ENCODE peak calls at places on chromosomes 7 and 10, in ten cellular contexts. K is DND-41; M is colonic mucosa; R is pancreas; Q is psoas muscle; F is astrocyte; G is caudate nucleus; N is heart right ventricle; B is CD8-positive, alpha-beta T cell; C is AG04450. J is an unnamed sample.

GRCh38 chr7:95917622-95918021 is 145.3 kb downstream of the DYNC1I1 start:
- DNase-seq in N (no peak), M (no peak), C (no peak), K (no peak), Q (no peak), F (no peak), R (no peak), B (no peak), G (no peak), J (no peak)

GRCh38 chr10:128062837-128063563 is 63.2 kb downstream of the MKI67 start:
- DNase-seq in G (no peak), K (peak), M (no peak), F (no peak), B (peak), C (no peak), N (peak), R (no peak), Q (no peak), J (no peak)

GRCh38 chr10:97016728-97017473 is 168.9 kb downstream of the SLIT1 start:
- DNase-seq in R (no peak), G (no peak), Q (no peak), B (no peak), N (no peak), K (peak), C (no peak), M (no peak), F (peak), J (no peak)

GRCh38 chr7:133344275-133344674 is 91.4 kb downstream of the EXOC4 start:
- DNase-seq in F (no peak), B (no peak), Q (no peak), R (no peak), M (no peak), N (no peak), G (no peak), K (no peak), C (no peak), J (no peak)

GRCh38 chr7:13945670-13946069 is 43.8 kb downstream of the ETV1 start:
- DNase-seq in G (no peak), F (peak), N (no peak), B (no peak), C (no peak), K (no peak), R (no peak), Q (no peak), M (no peak), J (no peak)

GRCh38 chr7:111409714-111410422 is 152.4 kb downstream of the IMMP2L start:
- DNase-seq in R (no peak), Q (no peak), G (no peak), B (no peak), K (no peak), M (no peak), N (no peak), C (peak), F (peak), J (no peak)

GRCh38 chr7:122790132-122790531 is 87.4 kb upstream of the RNF148 start:
- DNase-seq in F (no peak), K (no peak), R (no peak), Q (no peak), B (no peak), C (no peak), M (no peak), N (no peak), G (no peak), J (no peak)

GRCh38 chr7:142372727-142373126 is 114.9 kb upstream of the PRSS58 start:
- DNase-seq in G (no peak), R (no peak), Q (peak), K (no peak), B (no peak), N (no peak), M (no peak), C (no peak), F (no peak), J (no peak)

GRCh38 chr10:60943372-60944158 is 420 bp downstream of the RHOBTB1 start:
- DNase-seq in M (peak), R (peak), N (peak), F (peak), B (no peak), C (no peak), Q (peak), G (peak), K (peak), J (peak)

GRCh38 chr7:22470981-22471380 is 29.0 kb downstream of the STEAP1B start:
- DNase-seq in Q (no peak), G (no peak), N (no peak), C (no peak), B (no peak), M (no peak), R (no peak), K (no peak), F (no peak), J (no peak)

GRCh38 chr10:71735709-71736569 is 16.4 kb upstream of the C10orf105 start:
- DNase-seq in C (no peak), R (no peak), Q (no peak), M (no peak), B (peak), F (no peak), K (peak), G (no peak), N (no peak), J (no peak)

GRCh38 chr7:103887853-103888602 is 101.4 kb downstream of the RELN start:
- DNase-seq in Q (no peak), C (no peak), G (no peak), N (no peak), B (no peak), R (no peak), M (no peak), F (no peak), K (no peak), J (no peak)

GRCh38 chr10:27240891-27241639 is 468 bp upstream of the ACBD5 start:
- DNase-seq in M (peak), G (no peak), C (no peak), B (no peak), F (peak), N (no peak), Q (peak), K (no peak), R (peak), J (peak)

GRCh38 chr7:131027287-131027773 is 293.3 kb upstream of the KLF14 start:
- DNase-seq in F (peak), K (peak), G (no peak), B (no peak), Q (peak), R (no peak), N (no peak), M (no peak), C (no peak), J (no peak)

GRCh38 chr7:19060870-19061269 is 56.6 kb downstream of the TWIST1 start:
- DNase-seq in F (peak), C (no peak), Q (no peak), K (no peak), G (no peak), N (no peak), B (no peak), M (no peak), R (no peak), J (no peak)

GRCh38 chr7:50416509-50417299 is 33.4 kb downstream of the FIGNL1 start:
- DNase-seq in R (no peak), G (no peak), F (no peak), M (no peak), K (no peak), C (no peak), N (no peak), B (no peak), Q (no peak), J (no peak)

GRCh38 chr10:73859441-73860049 is 14.8 kb downstream of the CAMK2G start:
- DNase-seq in K (no peak), B (peak), C (no peak), Q (no peak), M (no peak), F (no peak), R (no peak), N (no peak), G (no peak), J (no peak)

GRCh38 chr10:124020871-124021823 is 72.3 kb downstream of the CHST15 start:
- DNase-seq in C (no peak), F (no peak), B (no peak), K (peak), N (no peak), M (no peak), Q (peak), G (no peak), R (no peak), J (no peak)

GRCh38 chr7:100965051-100965722 is 4.2 kb upstream of the MUC12 start:
- DNase-seq in N (no peak), F (no peak), C (no peak), M (no peak), Q (no peak), K (no peak), G (no peak), R (no peak), B (no peak), J (no peak)

GRCh38 chr10:103281753-103282152 is 4.8 kb downstream of the INA start:
- DNase-seq in N (no peak), F (no peak), K (peak), G (no peak), B (no peak), C (no peak), R (no peak), M (no peak), Q (no peak), J (peak)

GRCh38 chr7:18675579-18675978 is 180.0 kb downstream of the HDAC9 start:
- DNase-seq in M (no peak), G (no peak), R (no peak), C (no peak), Q (no peak), F (no peak), N (no peak), B (no peak), K (no peak), J (no peak)

GRCh38 chr7:134611611-134612151 is 35.0 kb upstream of the BPGM start:
- DNase-seq in F (no peak), C (no peak), G (no peak), Q (no peak), N (no peak), B (no peak), M (no peak), K (no peak), R (no peak), J (no peak)

GRCh38 chr7:44062903-44063295 is 2.5 kb downstream of the PGAM2 start:
- DNase-seq in Q (peak), N (no peak), B (no peak), M (no peak), F (no peak), R (no peak), K (no peak), G (no peak), C (no peak), J (no peak)

GRCh38 chr7:150924256-150924851 is 53.8 kb downstream of the KCNH2 start:
- DNase-seq in C (no peak), K (no peak), F (no peak), R (no peak), N (no peak), M (no peak), G (no peak), Q (peak), B (no peak), J (no peak)

GRCh38 chr10:31819393-31819820 is 109.2 kb downstream of the ARHGAP12 start:
- DNase-seq in N (no peak), R (no peak), K (no peak), B (no peak), C (no peak), F (peak), M (no peak), Q (peak), G (no peak), J (no peak)

GRCh38 chr10:36168777-36169176 is 526.7 kb upstream of the FZD8 start:
- DNase-seq in B (no peak), R (no peak), G (no peak), K (no peak), F (no peak), N (no peak), M (no peak), Q (no peak), C (no peak), J (no peak)

GRCh38 chr7:104156842-104157277 is 51.0 kb downstream of the ORC5 start:
- DNase-seq in F (peak), Q (no peak), N (no peak), G (no peak), C (no peak), M (no peak), B (no peak), R (no peak), K (no peak), J (no peak)

GRCh38 chr7:132030161-132030568 is 473.7 kb upstream of the PODXL start:
- DNase-seq in N (peak), G (no peak), K (no peak), B (no peak), Q (no peak), M (peak), C (no peak), R (peak), F (peak), J (peak)

GRCh38 chr7:102424129-102424551 is 9.2 kb upstream of the ORAI2 start:
- DNase-seq in G (no peak), R (no peak), B (no peak), C (no peak), F (no peak), K (no peak), M (no peak), Q (no peak), N (no peak), J (no peak)

GRCh38 chr7:33040803-33041516 is 21.6 kb downstream of the NT5C3A start:
- DNase-seq in B (peak), Q (no peak), F (no peak), N (no peak), G (no peak), K (no peak), R (no peak), M (peak), C (no peak), J (no peak)

GRCh38 chr7:81232084-81232799 is 313.4 kb upstream of the SEMA3C start:
- DNase-seq in K (no peak), R (peak), Q (peak), F (no peak), C (no peak), G (no peak), M (no peak), N (no peak), B (no peak), J (no peak)

GRCh38 chr10:117241541-117242462 is 888 bp downstream of the SLC18A2 start:
- DNase-seq in Q (no peak), G (no peak), M (no peak), N (no peak), B (no peak), R (peak), C (no peak), K (no peak), F (no peak), J (no peak)

GRCh38 chr10:126235091-126235978 is 152.9 kb downstream of the ADAM12 start:
- DNase-seq in F (no peak), M (no peak), K (no peak), C (no peak), N (no peak), Q (no peak), B (no peak), G (no peak), R (no peak), J (no peak)

GRCh38 chr7:43004076-43004475 is 71.9 kb downstream of the MRPL32 start:
- DNase-seq in M (no peak), F (peak), B (no peak), R (no peak), N (no peak), Q (no peak), G (no peak), K (peak), C (no peak), J (no peak)

GRCh38 chr7:19773361-19773760 is at the start of gene TMEM196:
- DNase-seq in M (no peak), F (no peak), R (no peak), N (no peak), G (no peak), C (no peak), Q (no peak), B (no peak), K (no peak), J (no peak)

GRCh38 chr7:28296571-28297483 is 115.5 kb upstream of the CREB5 start:
- DNase-seq in B (peak), N (no peak), F (no peak), M (peak), R (no peak), K (peak), G (no peak), Q (no peak), C (no peak), J (no peak)

GRCh38 chr10:49118450-49118849 is 3.1 kb upstream of the VSTM4 start:
- DNase-seq in B (no peak), Q (no peak), C (no peak), G (no peak), M (no peak), R (no peak), K (no peak), F (no peak), N (no peak), J (no peak)

GRCh38 chr10:51502124-51502523 is 197.3 kb downstream of the CSTF2T start:
- DNase-seq in C (no peak), M (no peak), K (no peak), R (no peak), Q (no peak), N (no peak), G (no peak), B (no peak), F (no peak), J (no peak)

GRCh38 chr7:116801092-116801710 is 61.2 kb upstream of the CAPZA2 start:
- DNase-seq in F (peak), G (no peak), N (no peak), C (no peak), Q (no peak), R (no peak), K (no peak), B (no peak), M (no peak), J (no peak)

GRCh38 chr7:6438427-6438826 is 9.3 kb downstream of the DAGLB start:
- DNase-seq in Q (no peak), R (no peak), F (no peak), G (no peak), C (no peak), M (no peak), B (no peak), N (peak), K (peak), J (no peak)

GRCh38 chr7:6436385-6436685 is 11.4 kb downstream of the DAGLB start:
- DNase-seq in G (no peak), N (peak), F (no peak), C (no peak), B (no peak), Q (no peak), R (no peak), K (peak), M (no peak), J (no peak)

GRCh38 chr7:6440381-6440780 is 7.4 kb downstream of the DAGLB start:
- DNase-seq in K (no peak), C (no peak), N (no peak), F (no peak), M (no peak), G (no peak), R (no peak), Q (no peak), B (no peak), J (no peak)

GRCh38 chr7:6435486-6436384 is 12.0 kb downstream of the DAGLB start:
- DNase-seq in F (peak), N (peak), K (peak), B (peak), G (no peak), M (peak), Q (peak), C (peak), R (peak), J (peak)

DNA sequence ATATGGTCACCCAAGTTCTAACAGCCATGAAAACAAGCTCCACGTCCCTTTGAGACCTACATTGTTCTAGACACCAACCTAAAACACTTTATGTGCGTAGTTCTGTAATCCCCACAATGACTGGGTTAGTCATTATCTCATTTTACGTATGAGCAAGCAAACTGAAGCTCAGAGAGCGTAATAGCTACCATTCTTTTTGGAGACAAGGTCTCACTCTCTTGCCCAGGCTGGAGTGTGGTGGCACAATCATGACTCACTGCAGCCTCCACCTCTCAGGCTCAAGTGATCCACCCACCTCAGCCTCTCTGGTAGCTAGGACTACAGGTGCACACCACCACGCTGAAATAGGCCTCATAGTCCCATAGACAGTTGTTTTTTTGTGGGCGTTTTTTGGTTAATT is 10.5 kb downstream of the DAGLB start:
- DNase-seq in C (no peak), N (no peak), R (no peak), F (peak), K (no peak), M (no peak), B (no peak), Q (no peak), G (no peak), J (no peak)
- H3K27ac ChIP-seq in C (no peak), N (peak), R (no peak), F (no peak), K (no peak), M (no peak), B (no peak), Q (peak), G (no peak), J (no peak)

DNA sequence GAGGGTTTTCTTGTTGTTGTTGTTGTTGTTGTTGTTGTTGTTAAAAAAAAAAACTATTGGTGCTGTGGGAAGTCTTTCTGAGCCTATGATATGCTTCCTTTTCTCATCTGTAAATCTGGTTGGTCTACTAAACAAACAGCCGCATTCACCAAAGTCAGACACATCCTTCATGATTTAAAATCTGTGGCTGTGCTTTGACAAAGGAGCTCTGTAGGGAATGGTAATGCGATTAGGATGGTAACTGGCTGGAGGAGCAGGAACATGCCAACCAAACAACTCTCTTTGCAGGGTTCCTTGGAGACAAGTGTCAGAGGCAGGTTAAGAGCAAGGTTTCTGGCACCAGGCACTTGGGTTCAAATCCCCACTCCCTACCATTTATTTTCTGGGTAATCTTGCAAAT is 14.9 kb upstream of the SP4 start:
- DNase-seq in B (no peak), Q (no peak), G (no peak), M (no peak), F (no peak), K (no peak), N (no peak), R (no peak), C (no peak), J (no peak)
- H3K27ac ChIP-seq in B (no peak), Q (no peak), G (no peak), M (no peak), F (no peak), K (no peak), N (no peak), R (no peak), C (no peak), J (no peak)

GRCh38 chr7:16667355-16667754 is 21.4 kb downstream of the BZW2 start:
- DNase-seq in R (no peak), C (no peak), Q (no peak), G (no peak), K (no peak), F (no peak), N (no peak), B (no peak), M (no peak), J (no peak)
- H3K27ac ChIP-seq in R (no peak), C (no peak), Q (peak), G (no peak), K (no peak), F (peak), N (peak), B (no peak), M (no peak), J (no peak)

GRCh38 chr10:15232279-15232678 is 63.8 kb upstream of the NMT2 start:
- DNase-seq in M (no peak), K (no peak), N (no peak), G (no peak), F (no peak), C (no peak), B (no peak), Q (no peak), R (no peak), J (no peak)
- H3K27ac ChIP-seq in M (no peak), K (no peak), N (no peak), G (no peak), F (no peak), C (no peak), B (no peak), Q (no peak), R (no peak), J (no peak)

GRCh38 chr10:120478401-120478800 is 21.4 kb downstream of the PLPP4 start:
- DNase-seq in K (no peak), B (no peak), R (no peak), F (peak), C (no peak), G (no peak), M (no peak), Q (no peak), N (no peak), J (no peak)

GRCh38 chr10:120477006-120477722 is 20.1 kb downstream of the PLPP4 start:
- DNase-seq in K (no peak), F (peak), B (no peak), C (no peak), N (no peak), Q (no peak), M (no peak), R (no peak), G (no peak), J (no peak)

GRCh38 chr10:120475844-120476791 is 19.1 kb downstream of the PLPP4 start:
- DNase-seq in C (no peak), Q (no peak), M (no peak), K (no peak), B (no peak), N (no peak), R (no peak), F (peak), G (no peak), J (no peak)

GRCh38 chr10:120479506-120479905 is 22.5 kb downstream of the PLPP4 start:
- DNase-seq in Q (no peak), C (no peak), N (no peak), M (no peak), B (no peak), K (no peak), F (no peak), R (no peak), G (no peak), J (no peak)

DNA sequence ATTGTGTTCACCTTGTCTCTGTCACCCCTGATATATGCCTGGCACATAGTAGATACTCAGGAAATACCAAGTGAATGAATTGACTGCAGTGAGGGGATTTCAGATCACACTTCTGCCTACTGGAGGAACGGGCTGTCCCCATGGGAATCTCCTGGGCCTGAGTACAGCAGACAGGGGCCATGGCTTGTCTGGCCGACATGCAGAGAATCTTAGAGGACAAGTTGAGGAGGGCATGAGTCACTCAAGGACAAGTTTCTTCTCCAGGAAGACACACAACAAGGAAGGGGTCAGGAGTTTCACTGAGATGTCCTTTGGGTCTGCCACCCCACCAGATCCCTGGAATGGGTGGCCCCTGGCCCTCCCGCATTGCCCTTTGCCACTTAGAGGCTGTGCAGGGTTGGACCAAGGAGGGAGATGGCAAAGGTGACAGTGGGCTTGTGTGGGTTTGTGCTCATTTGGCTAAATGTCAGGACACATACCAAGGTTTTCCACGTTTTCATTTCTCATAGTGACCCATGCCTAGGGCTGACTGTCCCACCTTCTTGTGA is 20.8 kb downstream of the PLPP4 start:
- DNase-seq in G (no peak), N (no peak), Q (no peak), C (no peak), M (no peak), K (no peak), B (no peak), F (peak), R (no peak), J (no peak)
- H3K27ac ChIP-seq in G (no peak), N (no peak), Q (no peak), C (no peak), M (no peak), K (no peak), B (no peak), F (peak), R (no peak), J (no peak)

J was measured in substantia nigra.